ENCODE peak calls at places on chromosomes 3 and 15, in six cellular contexts. W, M, G, H, Z and Q are unnamed samples.

GRCh38 chr15:70195808-70196304 is 98.1 kb upstream of the TLE3 start:
- DNase-seq in Z (peak; percentile 89), H (peak; percentile 99), M (peak; percentile 87), G (peak; percentile 78), W (peak; percentile 81), Q (peak; percentile 49)

GRCh38 chr3:47482411-47482810 is 6.7 kb upstream of the SCAP start:
- DNase-seq in W (no peak), M (no peak), Z (no peak), H (no peak), G (no peak), Q (no peak)

GRCh38 chr15:50828610-50829206 is 63.2 kb upstream of the SPPL2A start:
- DNase-seq in H (peak; percentile 57), Z (peak; percentile 95), M (peak; percentile 87), W (peak; percentile 90), G (no peak), Q (no peak)

GRCh38 chr3:53169045-53169831 is 8.2 kb downstream of the PRKCD start:
- DNase-seq in W (no peak), Z (no peak), G (no peak), H (no peak), M (peak; percentile 18), Q (no peak)

GRCh38 chr3:168095611-168096209 is at the start of gene GOLIM4:
- DNase-seq in M (peak; percentile 99), W (peak; percentile 97), G (peak; percentile 96), H (peak; percentile 100), Z (peak; percentile 98), Q (peak; percentile 84)

GRCh38 chr3:186788482-186789370 is 5.3 kb downstream of the EIF4A2 start:
- DNase-seq in Z (no peak), M (no peak), W (no peak), G (no peak), H (no peak), Q (no peak)

GRCh38 chr15:29125382-29126207 is 144.0 kb downstream of the NSMCE3 start:
- DNase-seq in H (no peak), Z (no peak), G (no peak), M (no peak), W (no peak), Q (no peak)

GRCh38 chr3:172221550-172221949 is 182.2 kb downstream of the FNDC3B start:
- DNase-seq in Z (peak; percentile 83), G (no peak), H (no peak), M (peak; percentile 79), W (peak; percentile 89), Q (no peak)

GRCh38 chr3:37945407-37945802 is 45.2 kb upstream of the VILL start:
- DNase-seq in H (no peak), G (no peak), Z (no peak), M (no peak), W (no peak), Q (no peak)

GRCh38 chr15:58066042-58066867 is 744 bp upstream of the ALDH1A2 start:
- DNase-seq in W (peak; percentile 51), H (peak; percentile 69), M (peak; percentile 43), G (peak; percentile 78), Z (peak; percentile 29), Q (no peak)

GRCh38 chr3:50913279-50913678 is 238.6 kb downstream of the DOCK3 start:
- DNase-seq in W (no peak), G (no peak), H (no peak), M (no peak), Z (no peak), Q (no peak)

GRCh38 chr3:23055733-23056376 is 147.3 kb upstream of the UBE2E2 start:
- DNase-seq in M (peak; percentile 81), Z (peak; percentile 91), G (no peak), H (no peak), W (peak; percentile 93), Q (no peak)

GRCh38 chr3:179788996-179789395 is 136.2 kb downstream of the USP13 start:
- DNase-seq in M (no peak), H (no peak), Z (no peak), W (no peak), G (no peak), Q (no peak)

GRCh38 chr15:69478259-69478687 is 25.7 kb downstream of the RPLP1 start:
- DNase-seq in Z (peak; percentile 30), W (peak; percentile 50), G (peak; percentile 57), H (peak; percentile 41), M (no peak), Q (no peak)

GRCh38 chr15:92843819-92844218 is 56.3 kb upstream of the CHD2 start:
- DNase-seq in W (no peak), H (no peak), Z (no peak), M (no peak), G (no peak), Q (no peak)

GRCh38 chr15:92847841-92848240 is 52.3 kb upstream of the CHD2 start:
- DNase-seq in G (no peak), M (no peak), H (no peak), W (no peak), Z (no peak), Q (no peak)

GRCh38 chr15:92846716-92847115 is 53.4 kb upstream of the CHD2 start:
- DNase-seq in G (no peak), H (no peak), Z (peak; percentile 82), M (no peak), W (no peak), Q (no peak)

GRCh38 chr15:92843326-92843725 is 56.8 kb upstream of the CHD2 start:
- DNase-seq in Z (no peak), H (no peak), M (no peak), W (no peak), G (no peak), Q (no peak)

GRCh38 chr15:92845109-92845508 is 55.0 kb upstream of the CHD2 start:
- DNase-seq in M (peak; percentile 35), G (no peak), H (no peak), Z (peak; percentile 45), W (peak; percentile 61), Q (no peak)
- H3K4me3 ChIP-seq in M (no peak overlapping the region), G (no peak overlapping the region), H (no peak overlapping the region), Z (no peak overlapping the region), W (no peak overlapping the region), Q (no peak overlapping the region)

DNA sequence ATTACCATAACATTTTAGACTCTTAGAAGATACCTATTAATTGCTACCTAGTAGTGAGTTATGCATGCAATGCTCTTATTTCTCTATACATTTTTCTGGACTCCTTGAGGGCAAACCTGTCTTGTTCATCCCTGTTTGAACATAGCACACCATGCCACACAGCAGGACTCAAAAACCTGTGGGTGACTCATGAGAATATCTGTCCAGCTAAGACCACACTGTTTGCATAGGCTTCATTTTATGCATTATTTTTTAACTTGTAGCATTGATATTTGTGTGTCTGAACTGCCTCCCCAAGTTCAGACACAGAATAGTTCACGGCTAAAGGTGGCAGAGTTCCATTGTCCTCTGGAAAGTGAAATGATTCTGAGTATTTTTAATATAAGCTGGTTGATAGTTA is 1.8 kb downstream of the LMCD1 start:
- DNase-seq in G (no peak), H (no peak), Z (no peak), W (no peak), M (peak; percentile 59), Q (no peak)
- H3K4me3 ChIP-seq in G (peak overlapping the region; percentile 3), H (no peak overlapping the region), Z (peak overlapping the region; percentile 90), W (peak overlapping the region; percentile 60), M (no peak overlapping the region), Q (peak overlapping the region; percentile 78)

GRCh38 chr3:18363367-18363766 is 61.8 kb downstream of the SATB1 start:
- DNase-seq in W (no peak), Z (no peak), H (no peak), G (no peak), M (no peak), Q (no peak)
- H3K4me3 ChIP-seq in W (no peak overlapping the region), Z (no peak overlapping the region), H (no peak overlapping the region), G (no peak overlapping the region), M (no peak overlapping the region), Q (no peak overlapping the region)

GRCh38 chr15:94970096-94970495 is 738.7 kb downstream of the MCTP2 start:
- DNase-seq in M (no peak), G (no peak), W (no peak), H (no peak), Z (no peak), Q (no peak)
- H3K4me3 ChIP-seq in M (no peak overlapping the region), G (no peak overlapping the region), W (no peak overlapping the region), H (no peak overlapping the region), Z (no peak overlapping the region), Q (no peak overlapping the region)

GRCh38 chr15:81413851-81414250 is 39.8 kb upstream of the TMC3 start:
- DNase-seq in G (no peak), M (no peak), H (no peak), W (no peak), Z (no peak), Q (no peak)

GRCh38 chr15:81418427-81418826 is 44.4 kb upstream of the TMC3 start:
- DNase-seq in Z (no peak), H (no peak), M (no peak), W (no peak), G (no peak), Q (no peak)

GRCh38 chr15:81418891-81419290 is 44.9 kb upstream of the TMC3 start:
- DNase-seq in M (no peak), H (no peak), G (no peak), Z (no peak), W (no peak), Q (no peak)

DNA sequence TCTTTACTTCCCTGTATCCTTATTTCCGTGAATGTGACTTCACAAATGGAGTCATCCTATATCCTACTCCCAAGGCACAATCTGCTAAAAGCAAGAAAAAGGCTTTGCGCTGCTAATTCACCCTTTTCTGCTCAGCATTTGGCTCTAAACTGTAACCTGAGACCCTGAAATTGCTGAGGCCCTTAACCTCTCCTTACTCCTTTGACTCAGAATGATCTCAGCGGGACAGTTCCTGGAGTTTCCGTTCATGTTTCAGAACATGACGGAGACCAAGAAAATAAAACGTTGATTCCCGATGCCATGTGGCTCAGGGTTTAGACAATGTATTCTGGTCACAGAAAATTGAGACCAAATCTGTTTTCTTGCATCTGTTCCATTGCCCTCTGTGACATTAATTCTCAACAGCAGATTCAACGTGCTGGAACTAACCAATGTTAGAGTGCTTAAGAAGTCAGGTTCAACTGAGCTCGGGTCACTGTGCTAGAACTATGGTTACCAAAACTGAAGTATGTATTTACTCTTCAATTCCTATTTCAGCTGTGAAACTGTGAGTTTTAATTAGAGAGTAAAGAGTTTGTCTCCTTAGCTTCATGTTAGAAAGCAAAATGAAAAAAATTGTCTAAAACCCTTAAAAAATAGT is 45.4 kb upstream of the TMC3 start:
- DNase-seq in M (no peak), G (no peak), W (peak; percentile 37), Z (no peak), H (peak; percentile 39), Q (no peak)
- H3K4me3 ChIP-seq in M (no peak overlapping the region), G (no peak overlapping the region), W (no peak overlapping the region), Z (no peak overlapping the region), H (no peak overlapping the region), Q (no peak overlapping the region)

GRCh38 chr3:51975857-51976549 is 1.1 kb downstream of the ABHD14A start:
- DNase-seq in Z (peak; percentile 53), H (peak; percentile 23), W (peak; percentile 50), G (peak; percentile 76), M (no peak), Q (peak; percentile 45)
- H3K4me3 ChIP-seq in Z (peak overlapping the region; percentile 93), H (peak overlapping the region; percentile 89), W (peak overlapping the region; percentile 82), G (peak overlapping the region; percentile 68), M (no peak overlapping the region), Q (peak overlapping the region; percentile 92)

GRCh38 chr3:42509111-42509510 is 6.7 kb downstream of the VIPR1 start:
- DNase-seq in Z (no peak), W (no peak), H (no peak), M (no peak), G (no peak), Q (no peak)
- H3K4me3 ChIP-seq in Z (no peak overlapping the region), W (no peak overlapping the region), H (no peak overlapping the region), M (no peak overlapping the region), G (no peak overlapping the region), Q (no peak overlapping the region)